ENCODE peak calls at places on chromosomes 1 and 21, in six cellular contexts. G, K, I, N, L and A are unnamed samples.

GRCh38 chr21:28253378-28253777 is 739.3 kb downstream of the LTN1 start:
- DNase-seq in G (peak; percentile 62), K (no peak), I (no peak), N (no peak), L (no peak), A (no peak)

GRCh38 chr1:206923009-206923960 is 1.5 kb upstream of the FCMR start:
- DNase-seq in G (no peak), K (no peak), I (no peak), N (peak; percentile 93), L (peak; percentile 77), A (no peak)

GRCh38 chr1:47432071-47433036 is 5.5 kb upstream of the FOXD2 start:
- DNase-seq in G (peak; percentile 69), K (no peak), I (no peak), N (peak; percentile 40), L (peak; percentile 87), A (peak; percentile 85)

GRCh38 chr1:52867060-52867845 is 24.7 kb downstream of the ZYG11A start:
- DNase-seq in G (peak; percentile 8), K (peak; percentile 95), I (no peak), N (peak; percentile 83), L (no peak), A (no peak)

GRCh38 chr21:16192900-16193299 is 463.1 kb downstream of the USP25 start:
- DNase-seq in G (peak; percentile 70), K (peak; percentile 76), I (peak; percentile 2), N (no peak), L (no peak), A (no peak)

GRCh38 chr1:78334952-78335351 is 155.8 kb upstream of the PTGFR start:
- DNase-seq in G (no peak), K (no peak), I (no peak), N (no peak), L (no peak), A (no peak)

GRCh38 chr21:39204134-39204533 is 20.9 kb upstream of the PSMG1 start:
- DNase-seq in G (no peak), K (no peak), I (no peak), N (no peak), L (no peak), A (no peak)

GRCh38 chr21:14877581-14878228 is 187.1 kb downstream of the NRIP1 start:
- DNase-seq in G (peak; percentile 97), K (no peak), I (peak; percentile 29), N (peak; percentile 39), L (no peak), A (no peak)

GRCh38 chr1:87224209-87224608 is 104.5 kb upstream of the LMO4 start:
- DNase-seq in G (peak; percentile 96), K (no peak), I (peak; percentile 36), N (no peak), L (no peak), A (no peak)

GRCh38 chr1:234735476-234735875 is 125.5 kb upstream of the IRF2BP2 start:
- DNase-seq in G (no peak), K (no peak), I (no peak), N (no peak), L (no peak), A (no peak)

GRCh38 chr1:234735976-234736375 is 126.0 kb upstream of the IRF2BP2 start:
- DNase-seq in G (no peak), K (no peak), I (no peak), N (no peak), L (no peak), A (no peak)

GRCh38 chr1:234733427-234733826 is 123.4 kb upstream of the IRF2BP2 start:
- DNase-seq in G (no peak), K (no peak), I (no peak), N (no peak), L (no peak), A (no peak)

GRCh38 chr1:234734864-234735263 is 124.9 kb upstream of the IRF2BP2 start:
- DNase-seq in G (no peak), K (no peak), I (no peak), N (no peak), L (no peak), A (no peak)

GRCh38 chr1:234734412-234734835 is 124.4 kb upstream of the IRF2BP2 start:
- DNase-seq in G (no peak), K (no peak), I (no peak), N (no peak), L (no peak), A (no peak)
- TF ChIP-seq CTCF in G (no peak), K (no peak), I (no peak), N (no peak), L (no peak), A (no peak)

GRCh38 chr1:167715653-167716302 is 6.0 kb upstream of the MPZL1 start:
- DNase-seq in G (peak; percentile 26), K (no peak), I (no peak), N (no peak), L (no peak), A (no peak)
- TF ChIP-seq CTCF in G (no peak), K (no peak), I (no peak), N (no peak), L (no peak), A (no peak)

DNA sequence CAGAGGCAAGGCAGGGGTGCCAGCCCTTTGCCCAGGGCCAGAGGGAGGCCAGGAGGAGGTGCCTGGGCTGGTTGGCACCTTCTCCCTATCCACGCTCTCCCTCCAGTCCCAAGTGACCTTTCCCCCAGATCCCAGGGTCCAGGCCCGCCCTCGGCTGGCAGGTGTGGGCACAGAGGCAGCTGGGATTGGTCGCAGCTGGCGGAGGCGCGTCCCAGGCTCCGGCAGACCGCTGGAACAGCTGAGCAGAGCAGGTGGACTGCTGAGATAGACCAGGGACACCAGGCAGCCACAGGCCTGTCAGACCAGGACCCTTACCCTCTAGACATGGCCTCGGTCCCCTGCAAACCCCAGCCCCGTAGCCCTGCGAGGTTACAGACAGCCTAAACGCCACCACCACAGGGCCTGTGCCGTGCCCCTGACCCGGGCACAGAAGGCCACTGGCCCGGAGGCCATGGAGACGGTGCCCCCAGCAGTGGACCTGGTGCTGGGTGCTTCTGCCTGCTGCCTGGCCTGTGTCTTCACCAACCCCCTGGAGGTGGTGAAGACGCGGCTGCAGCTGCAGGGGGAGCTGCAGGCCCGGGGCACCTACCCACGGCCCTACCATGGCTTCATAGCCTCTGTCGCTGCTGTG is at the start of gene SLC25A34:
- DNase-seq in G (no peak), K (peak; percentile 55), I (no peak), N (no peak), L (peak; percentile 82), A (no peak)
- TF ChIP-seq CTCF in G (no peak), K (no peak), I (no peak), N (no peak), L (no peak), A (no peak)

DNA sequence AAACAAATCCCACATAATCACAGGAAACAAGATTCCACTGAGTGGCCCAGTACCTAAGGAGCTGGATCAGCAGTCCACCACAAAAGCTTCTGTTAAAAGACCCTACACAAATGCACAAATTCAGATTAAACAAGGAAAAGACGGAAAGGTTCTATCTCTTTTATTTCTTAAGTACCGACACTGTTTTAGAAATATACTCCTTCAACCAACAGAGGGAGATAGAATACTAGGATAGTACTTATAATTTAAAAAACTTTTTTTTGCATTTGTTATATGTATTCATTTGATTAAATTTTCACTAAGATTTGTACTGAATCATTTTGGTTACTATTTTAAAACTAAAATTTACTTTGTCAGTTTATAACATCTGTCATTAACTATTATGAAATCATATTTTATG is 12.5 kb downstream of the CDC7 start:
- DNase-seq in G (peak; percentile 21), K (no peak), I (no peak), N (no peak), L (no peak), A (no peak)
- TF ChIP-seq CTCF in G (peak; percentile 48), K (no peak), I (no peak), N (no peak), L (peak; percentile 28), A (peak; percentile 63)

GRCh38 chr1:39562886-39563285 is 13.7 kb downstream of the PABPC4 start:
- DNase-seq in G (no peak), K (no peak), I (no peak), N (no peak), L (no peak), A (no peak)

GRCh38 chr1:39564340-39564739 is 12.2 kb downstream of the PABPC4 start:
- DNase-seq in G (no peak), K (no peak), I (no peak), N (no peak), L (no peak), A (no peak)

GRCh38 chr1:39564941-39565340 is 11.6 kb downstream of the PABPC4 start:
- DNase-seq in G (no peak), K (no peak), I (no peak), N (no peak), L (no peak), A (no peak)

GRCh38 chr1:39561321-39561720 is 15.3 kb downstream of the PABPC4 start:
- DNase-seq in G (no peak), K (no peak), I (no peak), N (no peak), L (no peak), A (no peak)

GRCh38 chr1:39563669-39564068 is 12.9 kb downstream of the PABPC4 start:
- DNase-seq in G (no peak), K (no peak), I (no peak), N (no peak), L (no peak), A (no peak)
- TF ChIP-seq CTCF in G (no peak), K (no peak), I (no peak), N (no peak), L (no peak), A (no peak)

GRCh38 chr1:197224160-197224559 is 43.9 kb upstream of the CRB1 start:
- DNase-seq in G (peak; percentile 51), K (no peak), I (no peak), N (no peak), L (no peak), A (no peak)
- TF ChIP-seq CTCF in G (peak; percentile 57), K (peak; percentile 42), I (peak; percentile 49), N (no peak), L (peak; percentile 6), A (peak; percentile 15)

DNA sequence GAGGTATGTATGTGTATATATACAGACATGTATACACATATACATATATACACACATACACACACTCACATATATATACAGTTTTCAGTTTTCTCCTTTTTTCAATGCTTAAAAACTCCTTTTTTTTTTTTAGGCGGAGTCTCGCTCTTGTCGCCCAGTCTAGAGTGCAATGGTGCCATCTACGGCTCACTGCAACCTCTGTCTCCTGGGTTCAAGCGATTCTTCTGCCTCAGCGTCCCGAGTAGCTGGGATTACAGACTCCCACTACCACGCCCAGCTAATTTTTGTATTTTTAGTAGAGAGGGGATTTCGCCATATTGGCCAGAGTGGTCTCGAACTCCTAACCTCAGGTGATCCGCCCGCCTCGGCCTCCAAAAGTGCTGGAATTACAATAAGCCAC is 27.0 kb downstream of the STYXL2 start:
- DNase-seq in G (no peak), K (no peak), I (no peak), N (no peak), L (no peak), A (no peak)
- TF ChIP-seq CTCF in G (no peak), K (no peak), I (no peak), N (no peak), L (no peak), A (no peak)